ENCODE peak calls at places on chromosome 10, in nine cellular contexts. V, H, W, U, Y, N, K, S and G are unnamed samples.

GRCh38 chr10:132539431-132539839 is 1.8 kb downstream of the INPP5A start:
- DNase-seq in V (no peak), H (peak; percentile 86), W (peak; percentile 76), U (no peak), Y (no peak), N (peak; percentile 88), K (peak; percentile 56), S (no peak), G (no peak)

GRCh38 chr10:27446091-27446918 is 57.8 kb upstream of the RAB18 start:
- DNase-seq in V (no peak), H (no peak), W (no peak), U (peak; percentile 23), Y (no peak), N (no peak), K (no peak), S (peak; percentile 22), G (peak; percentile 51)

GRCh38 chr10:9302142-9302746 is 1247.8 kb downstream of the GATA3 start:
- DNase-seq in V (no peak), H (no peak), W (no peak), U (peak; percentile 23), Y (no peak), N (no peak), K (no peak), S (peak; percentile 8), G (peak; percentile 79)

GRCh38 chr10:103884681-103885139 is 29.3 kb upstream of the SH3PXD2A start:
- DNase-seq in V (no peak), H (no peak), W (no peak), U (no peak), Y (no peak), N (no peak), K (no peak), S (peak; percentile 54), G (peak; percentile 70)

GRCh38 chr10:98957801-98958200 is 277.9 kb downstream of the HPSE2 start:
- DNase-seq in V (no peak), H (no peak), W (no peak), U (no peak), Y (no peak), N (no peak), K (no peak), S (no peak), G (no peak)

GRCh38 chr10:87842776-87843497 is 20.4 kb downstream of the KLLN start:
- DNase-seq in V (no peak), H (no peak), W (no peak), U (no peak), Y (no peak), N (no peak), K (no peak), S (no peak), G (peak; percentile 84)

GRCh38 chr10:88896336-88897018 is 16.4 kb downstream of the STAMBPL1 start:
- DNase-seq in V (no peak), H (no peak), W (no peak), U (peak; percentile 70), Y (no peak), N (no peak), K (no peak), S (no peak), G (no peak)

GRCh38 chr10:59234814-59235429 is 58.5 kb downstream of the PHYHIPL start:
- DNase-seq in V (no peak), H (no peak), W (no peak), U (peak; percentile 44), Y (no peak), N (no peak), K (no peak), S (no peak), G (peak; percentile 41)

GRCh38 chr10:113991091-113991860 is 52.4 kb upstream of the ADRB1 start:
- DNase-seq in V (no peak), H (no peak), W (no peak), U (no peak), Y (no peak), N (no peak), K (no peak), S (no peak), G (no peak)

GRCh38 chr10:1300218-1300617 is 244.0 kb downstream of the WDR37 start:
- DNase-seq in V (no peak), H (no peak), W (no peak), U (no peak), Y (no peak), N (no peak), K (no peak), S (no peak), G (no peak)

DNA sequence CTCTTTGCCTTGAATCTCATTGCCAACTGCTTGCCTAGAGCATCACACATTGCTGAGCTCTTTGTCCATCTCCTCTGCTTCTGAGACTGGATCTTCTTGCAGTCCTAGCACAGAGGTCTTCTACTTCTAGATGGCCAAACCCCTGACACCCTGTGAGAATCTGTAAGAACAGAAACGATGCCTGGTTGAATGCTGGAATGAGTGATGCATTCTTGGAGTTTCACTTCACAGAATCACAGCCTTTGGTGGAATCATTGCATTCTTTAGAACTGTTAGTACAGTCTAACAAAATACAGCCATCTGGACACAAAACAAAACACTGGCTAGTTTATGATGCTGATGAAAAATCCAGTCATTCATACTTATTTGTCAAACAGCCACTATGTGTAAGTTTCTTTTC is 141.7 kb upstream of the ITGB1 start:
- DNase-seq in V (no peak), H (no peak), W (no peak), U (no peak), Y (no peak), N (no peak), K (no peak), S (no peak), G (no peak)
- H3K4me1 ChIP-seq in V (no peaks in the 10 kb centered on the region), H (peaks cover 9% of the 10 kb centered on the region), W (no peaks in the 10 kb centered on the region), U (no peaks in the 10 kb centered on the region), Y (peaks cover 29% of the 10 kb centered on the region), N (no peaks in the 10 kb centered on the region), K (no peaks in the 10 kb centered on the region), S (no peaks in the 10 kb centered on the region), G (no peaks in the 10 kb centered on the region)

DNA sequence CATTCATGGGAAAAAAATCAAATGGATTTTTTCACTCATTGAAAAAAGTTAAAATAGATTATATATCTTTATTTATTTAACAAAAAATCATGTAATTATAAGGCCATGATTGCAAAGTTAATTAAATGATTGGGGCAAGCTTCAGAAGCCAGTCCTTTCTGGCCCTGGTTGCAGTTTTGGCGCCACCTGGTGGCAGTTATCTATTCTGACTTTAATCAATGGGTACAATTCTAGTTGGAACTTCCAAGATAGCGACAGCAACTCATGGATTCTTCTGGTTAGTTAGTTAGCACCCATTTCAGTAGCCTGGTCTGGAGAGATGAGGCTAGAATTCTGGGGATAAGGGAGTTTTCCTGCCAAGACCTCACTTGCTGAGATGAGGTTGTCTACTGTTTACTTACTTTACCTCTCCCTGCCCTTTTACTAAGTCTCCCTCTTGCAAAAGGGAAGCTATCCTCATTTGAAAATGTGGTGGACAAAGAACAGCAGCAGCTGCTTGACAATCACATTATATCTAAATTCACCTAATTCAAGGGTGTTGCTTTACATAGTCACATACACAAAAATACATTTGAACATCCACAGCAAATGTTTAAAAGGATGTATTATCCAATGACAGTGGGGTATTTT is 42.3 kb downstream of the NOC3L start:
- DNase-seq in V (no peak), H (peak; percentile 83), W (peak; percentile 74), U (peak; percentile 40), Y (no peak), N (peak; percentile 75), K (peak; percentile 71), S (peak; percentile 30), G (peak; percentile 75)
- TF ChIP-seq POLR2AphosphoS5 in V (no peak), H (no peak), W (no peak), U (no peak), Y (no peak), N (no peak), K (no peak), S (no peak), G (no peak)

GRCh38 chr10:78176320-78177012 is 142.8 kb downstream of the RPS24 start:
- DNase-seq in V (no peak), H (no peak), W (no peak), U (no peak), Y (no peak), N (no peak), K (no peak), S (no peak), G (no peak)

GRCh38 chr10:78177013-78177370 is 143.3 kb downstream of the RPS24 start:
- DNase-seq in V (no peak), H (no peak), W (no peak), U (no peak), Y (no peak), N (no peak), K (no peak), S (no peak), G (no peak)

GRCh38 chr10:78177431-78178185 is 143.9 kb downstream of the RPS24 start:
- DNase-seq in V (no peak), H (no peak), W (no peak), U (no peak), Y (no peak), N (no peak), K (no peak), S (no peak), G (no peak)

GRCh38 chr10:78173360-78174020 is 139.8 kb downstream of the RPS24 start:
- DNase-seq in V (no peak), H (no peak), W (no peak), U (no peak), Y (no peak), N (no peak), K (no peak), S (no peak), G (no peak)

DNA sequence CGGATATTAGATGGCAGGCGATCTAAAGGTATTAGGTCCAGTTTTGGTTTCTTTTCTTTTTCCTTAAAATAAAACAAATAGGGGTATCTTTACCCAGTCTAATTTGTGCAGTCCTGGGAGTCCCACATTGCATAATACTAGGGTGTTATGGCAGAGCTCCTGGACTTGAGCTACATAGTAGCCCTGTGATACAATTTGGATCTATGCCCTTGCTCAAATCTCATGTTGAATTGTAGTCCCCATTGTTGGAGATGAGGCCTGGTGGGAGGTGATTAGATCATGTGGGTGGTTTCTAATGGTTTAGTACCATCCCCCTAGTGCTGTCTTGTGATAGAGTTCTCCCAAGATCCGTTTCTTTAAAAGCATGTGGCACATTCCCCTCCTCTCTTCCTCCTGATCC is 141.8 kb downstream of the RPS24 start:
- DNase-seq in V (no peak), H (no peak), W (no peak), U (no peak), Y (no peak), N (no peak), K (no peak), S (no peak), G (no peak)
- H3K4me1 ChIP-seq in V (peaks cover 8% of the 10 kb centered on the region), H (no peaks in the 10 kb centered on the region), W (no peaks in the 10 kb centered on the region), U (no peaks in the 10 kb centered on the region), Y (no peaks in the 10 kb centered on the region), N (no peaks in the 10 kb centered on the region), K (no peaks in the 10 kb centered on the region), S (no peaks in the 10 kb centered on the region), G (no peaks in the 10 kb centered on the region)

GRCh38 chr10:119543814-119544642 is 1.5 kb upstream of the RGS10 start:
- DNase-seq in V (no peak), H (no peak), W (no peak), U (no peak), Y (no peak), N (peak; percentile 77), K (no peak), S (no peak), G (no peak)

GRCh38 chr10:119545310-119545709 is 2.8 kb upstream of the RGS10 start:
- DNase-seq in V (no peak), H (no peak), W (no peak), U (no peak), Y (no peak), N (no peak), K (no peak), S (no peak), G (no peak)

GRCh38 chr10:119541459-119542356 is 811 bp downstream of the RGS10 start:
- DNase-seq in V (no peak), H (peak; percentile 87), W (peak; percentile 30), U (no peak), Y (no peak), N (peak; percentile 74), K (no peak), S (no peak), G (no peak)

GRCh38 chr10:119542357-119542989 is at the start of gene RGS10:
- DNase-seq in V (no peak), H (peak; percentile 94), W (peak; percentile 78), U (peak; percentile 56), Y (no peak), N (peak; percentile 94), K (no peak), S (peak; percentile 83), G (peak; percentile 35)

GRCh38 chr10:119542990-119543813 is 683 bp upstream of the RGS10 start:
- DNase-seq in V (no peak), H (peak; percentile 89), W (peak; percentile 47), U (no peak), Y (no peak), N (peak; percentile 82), K (no peak), S (peak; percentile 65), G (peak; percentile 48)
- TF ChIP-seq POLR2AphosphoS5 in V (no peak), H (peak; percentile 26), W (no peak), U (peak; percentile 1), Y (peak; percentile 6), N (no peak), K (no peak), S (no peak), G (peak; percentile 0)